ENCODE peak calls at places on chromosomes 16 and 17, in eight cellular contexts. M, K, L, C, E, B, G and T are unnamed samples.

GRCh38 chr16:9077001-9077809 is 14.2 kb upstream of the HAPSTR1 start:
- DNase-seq in M (no peak), K (no peak), L (no peak), C (peak), E (no peak), B (no peak), G (no peak), T (no peak)

GRCh38 chr17:45896803-45897693 is 2.7 kb downstream of the MAPT start:
- DNase-seq in M (no peak), K (peak), L (no peak), C (no peak), E (no peak), B (peak), G (no peak), T (peak)

GRCh38 chr16:11020792-11021440 is 76.6 kb downstream of the CLEC16A start:
- DNase-seq in M (no peak), K (no peak), L (no peak), C (no peak), E (no peak), B (no peak), G (no peak), T (no peak)

GRCh38 chr16:21134053-21134452 is 16.6 kb downstream of the DNAH3 start:
- DNase-seq in M (no peak), K (no peak), L (no peak), C (no peak), E (no peak), B (no peak), G (no peak), T (no peak)

GRCh38 chr16:67897231-67897630 is 4.2 kb downstream of the PSKH1 start:
- DNase-seq in M (no peak), K (no peak), L (no peak), C (no peak), E (no peak), B (no peak), G (no peak), T (no peak)

GRCh38 chr17:55735784-55736405 is 13.2 kb upstream of the TMEM100 start:
- DNase-seq in M (no peak), K (no peak), L (no peak), C (peak), E (no peak), B (no peak), G (peak), T (no peak)

GRCh38 chr17:556431-556995 is 158.1 kb downstream of the VPS53 start:
- DNase-seq in M (no peak), K (no peak), L (no peak), C (no peak), E (no peak), B (no peak), G (no peak), T (no peak)

GRCh38 chr17:75396025-75396424 is 9.5 kb downstream of the GRB2 start:
- DNase-seq in M (no peak), K (no peak), L (no peak), C (no peak), E (no peak), B (no peak), G (no peak), T (no peak)

GRCh38 chr16:31242197-31242596 is 17.6 kb upstream of the ITGAM start:
- DNase-seq in M (no peak), K (no peak), L (no peak), C (peak), E (no peak), B (no peak), G (no peak), T (no peak)

GRCh38 chr16:89829630-89830437 is 1.6 kb downstream of the SPIRE2 start:
- DNase-seq in M (no peak), K (no peak), L (no peak), C (no peak), E (no peak), B (no peak), G (no peak), T (no peak)

GRCh38 chr16:88770459-88771293 is 14.3 kb downstream of the PIEZO1 start:
- DNase-seq in M (no peak), K (no peak), L (no peak), C (peak), E (no peak), B (peak), G (no peak), T (peak)

GRCh38 chr16:84462296-84463210 is 41.9 kb downstream of the MEAK7 start:
- DNase-seq in M (no peak), K (no peak), L (no peak), C (peak), E (no peak), B (no peak), G (no peak), T (no peak)

GRCh38 chr17:74433421-74434121 is 1.7 kb downstream of the GPRC5C start:
- DNase-seq in M (no peak), K (peak), L (no peak), C (no peak), E (no peak), B (no peak), G (no peak), T (peak)

GRCh38 chr17:78924481-78925151 is 571 bp downstream of the TIMP2 start:
- DNase-seq in M (no peak), K (no peak), L (no peak), C (no peak), E (no peak), B (no peak), G (no peak), T (peak)

GRCh38 chr16:73093146-73094144 is 45.5 kb upstream of the ZFHX3 start:
- DNase-seq in M (no peak), K (no peak), L (no peak), C (no peak), E (no peak), B (no peak), G (no peak), T (no peak)

GRCh38 chr16:84314814-84315213 is 20.1 kb downstream of the WFDC1 start:
- DNase-seq in M (no peak), K (no peak), L (no peak), C (peak), E (no peak), B (no peak), G (no peak), T (no peak)

GRCh38 chr16:68236804-68237242 is 896 bp upstream of the ESRP2 start:
- DNase-seq in M (no peak), K (no peak), L (no peak), C (no peak), E (no peak), B (no peak), G (no peak), T (no peak)

GRCh38 chr16:23072084-23072599 is 77.1 kb downstream of the USP31 start:
- DNase-seq in M (no peak), K (no peak), L (no peak), C (peak), E (no peak), B (no peak), G (no peak), T (no peak)

GRCh38 chr16:3810818-3811217 is 69.7 kb downstream of the CREBBP start:
- DNase-seq in M (no peak), K (no peak), L (no peak), C (no peak), E (no peak), B (no peak), G (no peak), T (no peak)

GRCh38 chr16:88905563-88905962 is 39.1 kb upstream of the PABPN1L start:
- DNase-seq in M (no peak), K (peak), L (no peak), C (peak), E (no peak), B (no peak), G (no peak), T (no peak)

GRCh38 chr16:72995151-72995881 is 52.6 kb downstream of the ZFHX3 start:
- DNase-seq in M (no peak), K (no peak), L (no peak), C (no peak), E (no peak), B (peak), G (no peak), T (peak)

GRCh38 chr17:5526821-5527598 is 40.6 kb downstream of the MIS12 start:
- DNase-seq in M (no peak), K (no peak), L (no peak), C (peak), E (no peak), B (peak), G (peak), T (peak)

GRCh38 chr17:75155191-75155601 is 884 bp upstream of the JPT1 start:
- DNase-seq in M (no peak), K (no peak), L (no peak), C (no peak), E (no peak), B (no peak), G (no peak), T (no peak)

GRCh38 chr16:80525420-80525819 is 15.4 kb upstream of the DYNLRB2 start:
- DNase-seq in M (no peak), K (no peak), L (no peak), C (no peak), E (no peak), B (no peak), G (no peak), T (no peak)

GRCh38 chr17:69417545-69418483 is 3.3 kb downstream of the MAP2K6 start:
- DNase-seq in M (no peak), K (no peak), L (no peak), C (no peak), E (no peak), B (no peak), G (no peak), T (no peak)

GRCh38 chr16:19196871-19197270 is 28.8 kb downstream of the SYT17 start:
- DNase-seq in M (no peak), K (no peak), L (no peak), C (no peak), E (no peak), B (no peak), G (no peak), T (no peak)

GRCh38 chr16:24054649-24055560 is 201.2 kb upstream of the CACNG3 start:
- DNase-seq in M (no peak), K (no peak), L (no peak), C (no peak), E (no peak), B (peak), G (no peak), T (peak)

GRCh38 chr16:85611455-85612190 is 1.5 kb upstream of the GSE1 start:
- DNase-seq in M (no peak), K (peak), L (peak), C (peak), E (no peak), B (peak), G (peak), T (peak)

GRCh38 chr16:47037746-47038458 is 64.4 kb upstream of the DNAJA2 start:
- DNase-seq in M (peak), K (peak), L (peak), C (peak), E (peak), B (peak), G (peak), T (peak)

GRCh38 chr16:15618392-15618791 is 24.6 kb downstream of the MARF1 start:
- DNase-seq in M (no peak), K (no peak), L (no peak), C (peak), E (no peak), B (no peak), G (no peak), T (no peak)

GRCh38 chr17:71423871-71424546 is 696.8 kb upstream of the SOX9 start:
- DNase-seq in M (no peak), K (no peak), L (no peak), C (no peak), E (no peak), B (no peak), G (no peak), T (no peak)

GRCh38 chr16:66551362-66551761 is 1.0 kb upstream of the CKLF start:
- DNase-seq in M (peak), K (no peak), L (peak), C (peak), E (peak), B (no peak), G (peak), T (no peak)

GRCh38 chr17:28335959-28336871 is 654 bp downstream of the TNFAIP1 start:
- DNase-seq in M (no peak), K (no peak), L (no peak), C (peak), E (no peak), B (peak), G (peak), T (peak)

GRCh38 chr16:70390774-70391173 is 44.1 kb downstream of the DDX19A start:
- DNase-seq in M (no peak), K (peak), L (no peak), C (no peak), E (no peak), B (no peak), G (no peak), T (no peak)

GRCh38 chr16:27414803-27415431 is 12.9 kb downstream of the IL21R start:
- DNase-seq in M (no peak), K (no peak), L (no peak), C (no peak), E (no peak), B (no peak), G (no peak), T (no peak)

GRCh38 chr16:18965555-18965954 is 18.2 kb upstream of the TMC7 start:
- DNase-seq in M (no peak), K (no peak), L (no peak), C (no peak), E (no peak), B (no peak), G (no peak), T (no peak)